ENCODE peak calls at places on chromosomes 6 and 20, in ten cellular contexts. J is GM19239; O is GF-D8; K is activated T-helper 2 cell treated with anti-CD3 and anti-CD28 coated beads, Interferon-gamma antibody, Interleukin-2, Interleukin-4, amounts not matched to agents 10 μg/mL and 5 μg/mL and 100 μg/mL, durations not matched to agents 14 hours and 24 hours and 36 hours; X is keratinocyte; E is GOT3; I is activated CD4-positive, alpha-beta T cell treated with anti-CD3 and anti-CD28 coated beads, Interleukin-2, amount 50 U/mL, for 1 hour; C is heart left ventricle; Z is Ammon's horn; Q is T-helper 1 cell. N is an unnamed sample.

GRCh38 chr20:1883986-1884385 is 11.2 kb upstream of the SIRPA start:
- DNase-seq in E (no peak), J (no peak), Z (peak), O (no peak), X (no peak), I (no peak), C (no peak), Q (no peak), K (no peak), N (peak)

GRCh38 chr6:25012657-25013056 is 76.9 kb upstream of the RIPOR2 start:
- DNase-seq in X (no peak), C (no peak), K (no peak), I (no peak), O (no peak), E (no peak), Z (no peak), Q (no peak), J (no peak), N (no peak)

GRCh38 chr20:50191065-50191565 is 485 bp downstream of the CEBPB start:
- DNase-seq in J (peak), Z (peak), O (no peak), C (peak), Q (peak), I (peak), X (no peak), E (peak), K (peak), N (no peak)

GRCh38 chr20:46408281-46408731 is 1.9 kb upstream of the ELMO2 start:
- DNase-seq in J (no peak), Q (no peak), E (no peak), O (no peak), K (no peak), C (no peak), X (no peak), I (no peak), Z (no peak), N (no peak)

GRCh38 chr6:93036835-93037234 is 382.5 kb downstream of the EPHA7 start:
- DNase-seq in C (no peak), J (no peak), E (no peak), Z (no peak), O (no peak), X (no peak), I (no peak), Q (peak), K (no peak), N (no peak)

GRCh38 chr6:23535071-23535470 is 590.9 kb upstream of the NRSN1 start:
- DNase-seq in O (no peak), X (no peak), Z (no peak), I (no peak), Q (no peak), E (no peak), C (no peak), J (no peak), K (no peak), N (no peak)

GRCh38 chr6:153058291-153058690 is 55.8 kb upstream of the MTRF1L start:
- DNase-seq in J (no peak), C (no peak), I (no peak), E (no peak), X (no peak), O (no peak), Z (no peak), K (no peak), Q (no peak), N (no peak)

GRCh38 chr6:42042108-42042507 is 8.2 kb upstream of the TAF8 start:
- DNase-seq in Z (no peak), I (no peak), K (no peak), J (no peak), C (no peak), E (no peak), Q (peak), O (no peak), X (no peak), N (peak)

GRCh38 chr6:169997930-169998218 is 246.5 kb downstream of the ERMARD start:
- DNase-seq in O (no peak), Z (no peak), C (no peak), J (no peak), X (no peak), E (no peak), I (no peak), Q (no peak), K (no peak), N (no peak)

GRCh38 chr20:18404172-18404571 is 62.7 kb downstream of the DZANK1 start:
- DNase-seq in I (no peak), O (no peak), Z (no peak), Q (no peak), X (no peak), E (no peak), K (no peak), C (no peak), J (no peak), N (no peak)

GRCh38 chr6:95577317-95578105 is at the start of gene MANEA:
- DNase-seq in X (peak), I (peak), O (peak), J (peak), E (peak), Q (peak), C (peak), Z (peak), K (peak), N (no peak)

GRCh38 chr6:71410681-71411080 is 122.1 kb downstream of the OGFRL1 start:
- DNase-seq in Z (no peak), K (no peak), Q (no peak), X (no peak), I (no peak), E (no peak), C (no peak), O (no peak), J (no peak), N (no peak)

GRCh38 chr6:83071707-83072106 is 4.2 kb downstream of the DOP1A start:
- DNase-seq in O (no peak), J (no peak), K (no peak), Z (no peak), X (no peak), Q (no peak), E (no peak), C (no peak), I (no peak), N (no peak)

GRCh38 chr6:49151957-49152356 is 311.1 kb downstream of the MMUT start:
- DNase-seq in J (no peak), C (no peak), K (no peak), O (no peak), Z (no peak), I (no peak), Q (no peak), X (no peak), E (no peak), N (no peak)

GRCh38 chr20:49865559-49865958 is 49.8 kb downstream of the SPATA2 start:
- DNase-seq in I (no peak), Q (no peak), J (no peak), C (no peak), E (no peak), Z (no peak), O (no peak), K (no peak), X (no peak), N (no peak)

GRCh38 chr20:8943638-8944037 is 125.2 kb upstream of the PLCB4 start:
- DNase-seq in K (no peak), O (no peak), C (no peak), E (no peak), Z (peak), J (no peak), X (no peak), I (no peak), Q (no peak), N (no peak)

GRCh38 chr20:46367234-46367633 is 39.2 kb downstream of the ELMO2 start:
- DNase-seq in O (no peak), C (no peak), I (no peak), E (no peak), Q (no peak), J (no peak), X (no peak), Z (no peak), K (no peak), N (no peak)

GRCh38 chr6:80259113-80259512 is 152.6 kb downstream of the BCKDHB start:
- DNase-seq in X (no peak), Q (no peak), C (no peak), O (no peak), J (no peak), E (no peak), Z (no peak), K (no peak), I (no peak), N (no peak)

GRCh38 chr6:160088069-160088773 is 33.4 kb upstream of the SLC22A1 start:
- DNase-seq in C (peak), O (no peak), K (no peak), J (no peak), Z (peak), Q (no peak), E (no peak), I (no peak), X (no peak), N (no peak)